ENCODE peak calls at places on chromosomes 1 and 21, in seven cellular contexts. Z, J, T, E, F, C and H are unnamed samples.

GRCh38 chr21:34157456-34158025 is 84.2 kb downstream of the MRPS6 start:
- DNase-seq in F (no peak), E (no peak), T (no peak), Z (no peak), C (no peak), J (no peak), H (no peak)

GRCh38 chr21:15788847-15789548 is 59.2 kb downstream of the USP25 start:
- DNase-seq in J (no peak), E (no peak), T (peak; percentile 91), Z (no peak), F (no peak), C (no peak), H (no peak)

GRCh38 chr1:230188826-230189225 is 121.8 kb downstream of the GALNT2 start:
- DNase-seq in F (no peak), T (no peak), C (no peak), J (no peak), Z (no peak), E (no peak), H (no peak)

GRCh38 chr1:13730751-13731482 is 30.9 kb downstream of the PRDM2 start:
- DNase-seq in F (no peak), E (no peak), T (peak; percentile 56), J (no peak), Z (peak; percentile 43), C (no peak), H (no peak)

GRCh38 chr1:198157847-198158765 is 1.3 kb downstream of the NEK7 start:
- DNase-seq in T (peak; percentile 60), Z (no peak), E (no peak), C (peak; percentile 15), F (no peak), J (no peak), H (no peak)

GRCh38 chr1:51768971-51769601 is 109.4 kb downstream of the NRDC start:
- DNase-seq in F (peak; percentile 34), Z (no peak), J (peak; percentile 73), C (peak; percentile 68), E (no peak), T (peak; percentile 89), H (no peak)

GRCh38 chr1:171913385-171913784 is 72.1 kb downstream of the DNM3 start:
- DNase-seq in T (no peak), C (no peak), Z (no peak), F (no peak), E (no peak), J (no peak), H (no peak)

GRCh38 chr1:4654764-4655673 is 610 bp downstream of the AJAP1 start:
- DNase-seq in Z (no peak), F (no peak), E (no peak), J (peak; percentile 36), C (peak; percentile 85), T (no peak), H (no peak)

GRCh38 chr1:48418742-48419141 is 53.3 kb downstream of the SPATA6 start:
- DNase-seq in J (no peak), C (no peak), Z (no peak), T (no peak), F (no peak), E (no peak), H (no peak)

GRCh38 chr1:34306568-34306967 is 129.9 kb downstream of the C1orf94 start:
- DNase-seq in F (no peak), C (no peak), Z (no peak), J (no peak), E (no peak), T (no peak), H (no peak)

GRCh38 chr21:34839070-34839820 is 170.5 kb downstream of the CLIC6 start:
- DNase-seq in F (no peak), J (no peak), E (no peak), Z (no peak), T (no peak), C (no peak), H (no peak)

GRCh38 chr1:36284517-36284916 is 21.7 kb upstream of the SH3D21 start:
- DNase-seq in E (no peak), F (no peak), J (no peak), C (no peak), Z (no peak), T (no peak), H (no peak)

GRCh38 chr21:44900559-44901251 is 20.0 kb downstream of the ITGB2 start:
- DNase-seq in F (no peak), E (no peak), T (no peak), J (no peak), C (no peak), Z (no peak), H (no peak)

GRCh38 chr1:116491985-116492811 is 78.6 kb downstream of the CD58 start:
- DNase-seq in Z (no peak), F (no peak), J (no peak), T (no peak), C (no peak), E (no peak), H (no peak)

GRCh38 chr1:53398091-53398490 is 61.1 kb upstream of the DMRTB1 start:
- DNase-seq in J (no peak), Z (no peak), C (no peak), F (no peak), E (no peak), T (no peak), H (peak; percentile 26)

GRCh38 chr1:168084396-168085231 is 52.1 kb downstream of the GPR161 start:
- DNase-seq in Z (no peak), C (peak; percentile 75), F (no peak), J (peak; percentile 75), T (peak; percentile 66), E (no peak), H (peak; percentile 67)

GRCh38 chr21:41487082-41487481 is 20.9 kb downstream of the TMPRSS2 start:
- DNase-seq in C (no peak), J (no peak), T (no peak), E (no peak), F (no peak), Z (no peak), H (no peak)

GRCh38 chr1:237197470-237198425 is 155.8 kb downstream of the RYR2 start:
- DNase-seq in F (no peak), Z (no peak), E (no peak), J (no peak), T (no peak), C (no peak), H (no peak)

GRCh38 chr1:153973071-153973470 is 4.4 kb downstream of the JTB start:
- DNase-seq in Z (no peak), T (no peak), C (no peak), J (no peak), F (no peak), E (no peak), H (no peak)

GRCh38 chr1:44236873-44237272 is 23.6 kb downstream of the DMAP1 start:
- DNase-seq in E (no peak), J (no peak), Z (no peak), C (no peak), T (no peak), F (no peak), H (no peak)

GRCh38 chr21:28884481-28884880 is 108.2 kb downstream of the LTN1 start:
- DNase-seq in J (no peak), T (peak; percentile 38), Z (no peak), E (peak; percentile 10), C (no peak), F (no peak), H (no peak)

GRCh38 chr1:30569384-30569783 is 154.0 kb downstream of the MATN1 start:
- DNase-seq in Z (no peak), C (no peak), E (no peak), F (no peak), T (no peak), J (no peak), H (no peak)
- TF ChIP-seq CTCF in Z (no peak), C (peak; percentile 25), E (no peak), F (no peak), T (no peak), J (no peak), H (no peak)

GRCh38 chr1:118155106-118155505 is 29.9 kb downstream of the SPAG17 start:
- DNase-seq in C (no peak), F (no peak), J (no peak), T (no peak), E (no peak), Z (no peak), H (no peak)
- TF ChIP-seq CTCF in C (no peak), F (no peak), J (no peak), T (no peak), E (no peak), Z (no peak), H (no peak)

DNA sequence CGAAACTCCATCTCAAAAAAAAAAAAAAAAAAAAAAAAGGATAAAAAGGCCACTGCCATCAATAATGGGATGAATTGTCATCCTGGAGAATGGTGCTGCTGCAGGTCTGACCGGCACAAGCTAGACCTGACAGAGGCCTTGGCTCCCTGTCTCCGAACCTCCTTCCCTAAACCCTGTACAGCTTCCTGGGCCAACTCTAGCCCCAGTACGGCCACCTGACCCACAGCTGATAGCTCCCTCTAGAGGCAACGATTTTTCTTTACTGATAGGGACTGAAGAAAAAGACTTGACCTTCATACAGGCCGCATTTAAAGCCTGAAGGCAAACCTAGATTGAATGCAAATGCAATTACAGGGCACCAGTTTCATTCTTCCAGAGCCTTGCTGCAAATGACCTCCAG is 30.7 kb downstream of the NOL9 start:
- DNase-seq in J (peak; percentile 69), T (peak; percentile 61), E (no peak), C (peak; percentile 64), F (no peak), Z (no peak), H (no peak)
- TF ChIP-seq CTCF in J (peak; percentile 58), T (peak; percentile 76), E (peak; percentile 67), C (peak; percentile 69), F (peak; percentile 63), Z (peak; percentile 43), H (no peak)

GRCh38 chr1:209800984-209801834 is 4.7 kb downstream of the IRF6 start:
- DNase-seq in T (no peak), Z (no peak), C (no peak), E (no peak), J (no peak), F (no peak), H (no peak)

GRCh38 chr1:209796733-209797025 is 9.3 kb downstream of the IRF6 start:
- DNase-seq in F (no peak), J (no peak), C (no peak), E (no peak), Z (no peak), T (no peak), H (no peak)

GRCh38 chr1:209802117-209802779 is 3.7 kb downstream of the IRF6 start:
- DNase-seq in F (no peak), Z (no peak), C (no peak), J (no peak), E (no peak), T (no peak), H (no peak)

GRCh38 chr1:209802780-209803152 is 3.2 kb downstream of the IRF6 start:
- DNase-seq in J (no peak), C (no peak), Z (no peak), F (no peak), T (no peak), E (no peak), H (no peak)

DNA sequence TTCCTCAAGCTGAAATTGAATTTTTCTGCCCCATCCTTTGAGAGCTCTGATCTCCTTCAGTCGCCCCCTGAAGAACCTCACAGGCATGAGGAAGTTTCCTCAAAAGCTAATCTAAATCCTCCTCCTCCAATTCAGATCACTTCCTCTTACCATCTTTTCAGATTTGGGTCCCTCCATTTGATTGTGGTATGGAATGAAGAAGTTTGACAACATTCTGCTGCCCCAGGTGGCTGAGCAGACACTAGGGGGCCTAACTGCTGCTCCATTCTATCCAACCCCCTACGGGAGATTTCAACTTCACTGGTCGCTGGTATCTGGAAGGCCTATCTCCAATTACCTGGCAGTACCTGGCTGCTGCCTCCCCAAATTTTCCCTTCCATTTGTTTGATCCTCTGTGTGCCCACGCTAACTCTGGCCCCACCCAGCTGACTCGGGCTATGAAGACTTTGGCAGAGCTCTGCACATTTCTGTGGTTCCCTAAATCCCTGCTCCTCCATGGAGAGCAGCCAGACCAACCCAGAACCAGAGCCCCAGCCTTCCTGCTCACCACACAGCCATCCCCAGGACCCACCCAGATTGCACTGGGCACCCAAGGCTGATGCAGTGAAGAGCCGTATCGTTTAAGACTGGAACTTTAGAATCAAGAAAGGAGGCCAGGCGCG is 7.8 kb downstream of the IRF6 start:
- DNase-seq in C (no peak), Z (peak; percentile 52), T (no peak), J (no peak), E (no peak), F (no peak), H (no peak)
- TF ChIP-seq CTCF in C (peak; percentile 13), Z (no peak), T (no peak), J (no peak), E (no peak), F (no peak), H (no peak)